ENCODE peak calls at places on chromosomes 2 and 18, in nine cellular contexts. A is GM19239; V is mucosa of gallbladder; Y is nucleus accumbens; R is T-helper 9 cell; T is activated CD4-positive, alpha-beta memory T cell treated with anti-CD3 and anti-CD28 coated beads for 36 hours; X is adrenal gland; K is AG10803; B is cardiac fibroblast. H is an unnamed sample.
A peak's percentile ranks its signal among the peaks of the same experiment; 100 is the strongest.

GRCh38 chr2:106073608-106074406 is 120.3 kb downstream of the UXS1 start:
- DNase-seq in A (no peak), V (no peak), Y (no peak), R (no peak), T (no peak), X (no peak), K (no peak), B (no peak), H (no peak)

GRCh38 chr2:8648441-8648840 is 33.4 kb upstream of the ID2 start:
- DNase-seq in A (no peak), V (no peak), Y (no peak), R (no peak), T (no peak), X (no peak), K (no peak), B (no peak), H (no peak)

GRCh38 chr2:66660804-66661203 is 225.9 kb downstream of the MEIS1 start:
- DNase-seq in A (no peak), V (no peak), Y (no peak), R (no peak), T (no peak), X (no peak), K (no peak), B (no peak), H (no peak)

GRCh38 chr2:171811229-171811628 is 82.8 kb downstream of the SLC25A12 start:
- DNase-seq in A (no peak), V (no peak), Y (no peak), R (no peak), T (no peak), X (no peak), K (peak; percentile 44), B (peak; percentile 64), H (peak; percentile 55)

GRCh38 chr2:41869542-41870256 is 178.1 kb upstream of the PKDCC start:
- DNase-seq in A (peak; percentile 48), V (peak; percentile 75), Y (peak; percentile 45), R (peak; percentile 71), T (peak; percentile 81), X (peak; percentile 79), K (peak; percentile 56), B (peak; percentile 80), H (peak; percentile 24)

GRCh38 chr18:61896767-61897166 is 4.0 kb upstream of the RNF152 start:
- DNase-seq in A (no peak), V (peak; percentile 70), Y (no peak), R (no peak), T (no peak), X (peak; percentile 58), K (peak; percentile 60), B (peak; percentile 72), H (no peak)

GRCh38 chr2:226766352-226767055 is 33.1 kb downstream of the IRS1 start:
- DNase-seq in A (no peak), V (no peak), Y (no peak), R (no peak), T (no peak), X (no peak), K (peak; percentile 49), B (no peak), H (no peak)

GRCh38 chr18:23982154-23983071 is 32.1 kb upstream of the TTC39C start:
- DNase-seq in A (no peak), V (peak; percentile 71), Y (peak; percentile 24), R (no peak), T (no peak), X (peak; percentile 91), K (peak; percentile 37), B (peak; percentile 83), H (no peak)

GRCh38 chr2:152396763-152397162 is 61.8 kb downstream of the FMNL2 start:
- DNase-seq in A (no peak), V (no peak), Y (no peak), R (no peak), T (no peak), X (no peak), K (peak; percentile 57), B (no peak), H (no peak)

GRCh38 chr2:177730792-177731191 is 338.2 kb downstream of the AGPS start:
- DNase-seq in A (no peak), V (no peak), Y (no peak), R (no peak), T (no peak), X (no peak), K (no peak), B (no peak), H (no peak)

GRCh38 chr2:127226520-127227263 is 6.6 kb upstream of the CYP27C1 start:
- DNase-seq in A (no peak), V (peak; percentile 61), Y (no peak), R (no peak), T (peak; percentile 87), X (no peak), K (peak; percentile 72), B (peak; percentile 58), H (peak; percentile 70)

GRCh38 chr2:140734992-140735391 is 1395.8 kb downstream of the LRP1B start:
- DNase-seq in A (no peak), V (no peak), Y (no peak), R (no peak), T (no peak), X (no peak), K (no peak), B (no peak), H (peak; percentile 77)

GRCh38 chr2:1731512-1731962 is 12.8 kb downstream of the PXDN start:
- DNase-seq in A (no peak), V (no peak), Y (no peak), R (no peak), T (no peak), X (no peak), K (peak; percentile 92), B (no peak), H (no peak)

GRCh38 chr2:317501-318424 is 29.9 kb upstream of the ALKAL2 start:
- DNase-seq in A (peak; percentile 24), V (no peak), Y (peak; percentile 35), R (no peak), T (peak; percentile 65), X (no peak), K (peak; percentile 11), B (peak; percentile 29), H (no peak)